ENCODE peak calls at places on chromosome 5, in seven cellular contexts. One of them, this sample, is unnamed.

GRCh38 chr5:95422842-95423241 is 31.7 kb downstream of the FAM81B start:
- DNase-seq in A549: no peak
- DNase-seq in right atrium auricular region: no peak
- DNase-seq in aorta: no peak
- DNase-seq in CD8-positive, alpha-beta memory T cell: no peak
- DNase-seq in OCI-LY7: no peak
- DNase-seq in GM23338: no peak
- DNase-seq in this sample: no peak

GRCh38 chr5:89572696-89573095 is 689.7 kb upstream of the MEF2C start:
- DNase-seq in A549: no peak
- DNase-seq in right atrium auricular region: no peak
- DNase-seq in aorta: no peak
- DNase-seq in OCI-LY7: no peak
- DNase-seq in GM23338: no peak
- DNase-seq in CD8-positive, alpha-beta memory T cell: no peak
- DNase-seq in this sample: no peak

GRCh38 chr5:145965804-145966203 is 29.4 kb downstream of the SH3RF2 start:
- DNase-seq in OCI-LY7: no peak
- DNase-seq in aorta: no peak
- DNase-seq in GM23338: no peak
- DNase-seq in CD8-positive, alpha-beta memory T cell: no peak
- DNase-seq in right atrium auricular region: no peak
- DNase-seq in A549: no peak
- DNase-seq in this sample: no peak

GRCh38 chr5:964821-965220 is 43.8 kb upstream of the NKD2 start:
- DNase-seq in right atrium auricular region: no peak
- DNase-seq in OCI-LY7: no peak
- DNase-seq in aorta: peak
- DNase-seq in GM23338: no peak
- DNase-seq in CD8-positive, alpha-beta memory T cell: no peak
- DNase-seq in A549: no peak
- DNase-seq in this sample: no peak

GRCh38 chr5:145157841-145158240 is 677.3 kb downstream of the PRELID2 start:
- DNase-seq in right atrium auricular region: no peak
- DNase-seq in GM23338: no peak
- DNase-seq in aorta: no peak
- DNase-seq in OCI-LY7: no peak
- DNase-seq in A549: no peak
- DNase-seq in CD8-positive, alpha-beta memory T cell: no peak
- DNase-seq in this sample: no peak

GRCh38 chr5:74316064-74316586 is 324.4 kb downstream of the ENC1 start:
- DNase-seq in CD8-positive, alpha-beta memory T cell: no peak
- DNase-seq in aorta: peak
- DNase-seq in OCI-LY7: no peak
- DNase-seq in right atrium auricular region: no peak
- DNase-seq in GM23338: no peak
- DNase-seq in A549: peak
- DNase-seq in this sample: peak

GRCh38 chr5:142984016-142984415 is 213.8 kb downstream of the ARHGAP26 start:
- DNase-seq in OCI-LY7: no peak
- DNase-seq in aorta: no peak
- DNase-seq in GM23338: no peak
- DNase-seq in right atrium auricular region: no peak
- DNase-seq in A549: no peak
- DNase-seq in CD8-positive, alpha-beta memory T cell: no peak
- DNase-seq in this sample: no peak

GRCh38 chr5:82719368-82719767 is 357.8 kb downstream of the TMEM167A start:
- DNase-seq in GM23338: no peak
- DNase-seq in aorta: no peak
- DNase-seq in CD8-positive, alpha-beta memory T cell: no peak
- DNase-seq in right atrium auricular region: no peak
- DNase-seq in A549: no peak
- DNase-seq in OCI-LY7: no peak
- DNase-seq in this sample: no peak

GRCh38 chr5:11258001-11258400 is 497.0 kb upstream of the DAP start:
- DNase-seq in aorta: no peak
- DNase-seq in GM23338: no peak
- DNase-seq in A549: no peak
- DNase-seq in right atrium auricular region: no peak
- DNase-seq in OCI-LY7: no peak
- DNase-seq in CD8-positive, alpha-beta memory T cell: no peak
- DNase-seq in this sample: no peak

GRCh38 chr5:87113848-87114247 is 153.8 kb upstream of the RASA1 start:
- DNase-seq in OCI-LY7: no peak
- DNase-seq in CD8-positive, alpha-beta memory T cell: no peak
- DNase-seq in aorta: no peak
- DNase-seq in right atrium auricular region: no peak
- DNase-seq in A549: no peak
- DNase-seq in GM23338: no peak
- DNase-seq in this sample: no peak

GRCh38 chr5:124343451-124343867 is 403.0 kb downstream of the ZNF608 start:
- DNase-seq in GM23338: no peak
- DNase-seq in A549: no peak
- DNase-seq in right atrium auricular region: no peak
- DNase-seq in OCI-LY7: no peak
- DNase-seq in aorta: no peak
- DNase-seq in CD8-positive, alpha-beta memory T cell: no peak
- DNase-seq in this sample: no peak

GRCh38 chr5:76709762-76710161 is 6.2 kb upstream of the F2R start:
- DNase-seq in CD8-positive, alpha-beta memory T cell: no peak
- DNase-seq in GM23338: no peak
- DNase-seq in A549: no peak
- DNase-seq in aorta: no peak
- DNase-seq in OCI-LY7: no peak
- DNase-seq in right atrium auricular region: no peak
- DNase-seq in this sample: no peak

GRCh38 chr5:160548949-160549665 is 127.5 kb downstream of the PTTG1 start:
- DNase-seq in CD8-positive, alpha-beta memory T cell: no peak
- DNase-seq in aorta: no peak
- DNase-seq in OCI-LY7: no peak
- DNase-seq in right atrium auricular region: no peak
- DNase-seq in A549: no peak
- DNase-seq in GM23338: no peak
- DNase-seq in this sample: no peak

GRCh38 chr5:181173420-181174342 is 26.3 kb downstream of the OR2V2 start:
- DNase-seq in A549: peak
- DNase-seq in OCI-LY7: peak
- DNase-seq in aorta: peak
- DNase-seq in GM23338: peak
- DNase-seq in CD8-positive, alpha-beta memory T cell: peak
- DNase-seq in right atrium auricular region: no peak
- DNase-seq in this sample: peak
- H3K4me3 ChIP-seq in A549: peak
- H3K4me3 ChIP-seq in OCI-LY7: peak
- H3K4me3 ChIP-seq in aorta: no peak
- H3K4me3 ChIP-seq in GM23338: peak
- H3K4me3 ChIP-seq in CD8-positive, alpha-beta memory T cell: peak
- H3K4me3 ChIP-seq in right atrium auricular region: no peak
- H3K4me3 ChIP-seq in this sample: peak

GRCh38 chr5:172766287-172767104 is 4.5 kb downstream of the DUSP1 start:
- DNase-seq in OCI-LY7: no peak
- DNase-seq in CD8-positive, alpha-beta memory T cell: peak
- DNase-seq in aorta: peak
- DNase-seq in right atrium auricular region: peak
- DNase-seq in GM23338: no peak
- DNase-seq in A549: peak
- DNase-seq in this sample: no peak
- H3K4me3 ChIP-seq in OCI-LY7: no peak
- H3K4me3 ChIP-seq in CD8-positive, alpha-beta memory T cell: no peak
- H3K4me3 ChIP-seq in aorta: peak
- H3K4me3 ChIP-seq in right atrium auricular region: peak
- H3K4me3 ChIP-seq in GM23338: no peak
- H3K4me3 ChIP-seq in A549: peak
- H3K4me3 ChIP-seq in this sample: peak

GRCh38 chr5:115600771-115601170 is 1.5 kb downstream of the TICAM2 start:
- DNase-seq in A549: no peak
- DNase-seq in CD8-positive, alpha-beta memory T cell: no peak
- DNase-seq in aorta: no peak
- DNase-seq in OCI-LY7: no peak
- DNase-seq in right atrium auricular region: no peak
- DNase-seq in GM23338: no peak
- DNase-seq in this sample: no peak
- H3K4me3 ChIP-seq in A549: no peak
- H3K4me3 ChIP-seq in CD8-positive, alpha-beta memory T cell: no peak
- H3K4me3 ChIP-seq in aorta: peak
- H3K4me3 ChIP-seq in OCI-LY7: no peak
- H3K4me3 ChIP-seq in right atrium auricular region: peak
- H3K4me3 ChIP-seq in GM23338: no peak
- H3K4me3 ChIP-seq in this sample: no peak

GRCh38 chr5:164359931-164360290 is 854.5 kb downstream of the MAT2B start:
- DNase-seq in GM23338: no peak
- DNase-seq in aorta: no peak
- DNase-seq in A549: no peak
- DNase-seq in CD8-positive, alpha-beta memory T cell: no peak
- DNase-seq in right atrium auricular region: no peak
- DNase-seq in OCI-LY7: no peak
- DNase-seq in this sample: no peak

GRCh38 chr5:164364237-164364636 is 858.8 kb downstream of the MAT2B start:
- DNase-seq in CD8-positive, alpha-beta memory T cell: no peak
- DNase-seq in right atrium auricular region: no peak
- DNase-seq in A549: no peak
- DNase-seq in aorta: no peak
- DNase-seq in OCI-LY7: no peak
- DNase-seq in GM23338: no peak
- DNase-seq in this sample: no peak

GRCh38 chr5:164362835-164363234 is 857.4 kb downstream of the MAT2B start:
- DNase-seq in right atrium auricular region: no peak
- DNase-seq in CD8-positive, alpha-beta memory T cell: no peak
- DNase-seq in OCI-LY7: no peak
- DNase-seq in GM23338: no peak
- DNase-seq in A549: no peak
- DNase-seq in aorta: no peak
- DNase-seq in this sample: no peak

GRCh38 chr5:164360589-164360988 is 855.2 kb downstream of the MAT2B start:
- DNase-seq in A549: no peak
- DNase-seq in aorta: no peak
- DNase-seq in right atrium auricular region: no peak
- DNase-seq in GM23338: no peak
- DNase-seq in OCI-LY7: no peak
- DNase-seq in CD8-positive, alpha-beta memory T cell: no peak
- DNase-seq in this sample: no peak

DNA sequence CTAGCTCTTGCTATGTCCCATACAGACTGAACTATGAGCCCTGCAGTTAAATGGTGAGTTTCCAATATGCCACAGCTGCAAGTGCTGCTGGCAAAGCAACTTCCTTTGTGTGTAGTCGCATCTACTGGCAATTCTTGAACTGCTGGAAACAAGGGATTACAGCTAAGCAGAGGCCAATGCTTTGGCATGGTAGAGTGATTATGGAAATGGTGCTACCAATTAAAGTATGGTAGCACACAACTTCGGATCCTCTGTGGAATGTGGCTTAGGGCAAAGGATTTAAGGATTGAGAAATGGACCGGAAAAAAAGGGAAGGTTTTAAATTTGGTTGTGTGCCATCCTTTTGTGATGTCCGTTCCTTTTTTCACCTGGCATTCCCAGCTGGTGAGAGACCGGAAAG is 856.6 kb downstream of the MAT2B start:
- DNase-seq in right atrium auricular region: no peak
- DNase-seq in A549: no peak
- DNase-seq in OCI-LY7: no peak
- DNase-seq in aorta: no peak
- DNase-seq in GM23338: no peak
- DNase-seq in CD8-positive, alpha-beta memory T cell: no peak
- DNase-seq in this sample: no peak
- H3K4me3 ChIP-seq in right atrium auricular region: no peak
- H3K4me3 ChIP-seq in A549: no peak
- H3K4me3 ChIP-seq in OCI-LY7: no peak
- H3K4me3 ChIP-seq in aorta: no peak
- H3K4me3 ChIP-seq in GM23338: no peak
- H3K4me3 ChIP-seq in CD8-positive, alpha-beta memory T cell: no peak
- H3K4me3 ChIP-seq in this sample: no peak